ENCODE peak calls at places on chromosomes 11 and 22, in five cellular contexts. V is H1, L is thyroid gland, S is brain microvascular endothelial cell, K is A549. H is an unnamed sample.

GRCh38 chr11:58142781-58143180 is 17.5 kb upstream of the OR9I1 start:
- DNase-seq in S (no peak), L (no peak), V (no peak), K (no peak), H (no peak)

GRCh38 chr11:96122601-96123044 is 198.7 kb upstream of the MTMR2 start:
- DNase-seq in V (no peak), L (no peak), K (no peak), S (no peak), H (no peak)

GRCh38 chr11:70415642-70416395 is 17.5 kb downstream of the CTTN start:
- DNase-seq in L (no peak), K (no peak), V (no peak), S (no peak), H (no peak)

GRCh38 chr22:27833803-27834202 is 32.2 kb upstream of the MN1 start:
- DNase-seq in S (no peak), V (no peak), K (no peak), L (no peak), H (no peak)

GRCh38 chr11:121369366-121369765 is 76.8 kb downstream of the SC5D start:
- DNase-seq in S (no peak), K (no peak), L (no peak), V (no peak), H (no peak)

GRCh38 chr22:37229805-37230672 is 14.0 kb downstream of the RAC2 start:
- DNase-seq in V (no peak), L (no peak), K (no peak), S (peak), H (no peak)

GRCh38 chr11:127994736-127995135 is 592.6 kb downstream of the ETS1 start:
- DNase-seq in S (peak), L (no peak), V (no peak), K (no peak), H (no peak)

GRCh38 chr11:128927683-128928336 is 14.9 kb downstream of the TP53AIP1 start:
- DNase-seq in L (no peak), S (no peak), K (no peak), V (no peak), H (no peak)

GRCh38 chr11:5837695-5838094 is 4.0 kb downstream of the OR52E6 start:
- DNase-seq in K (no peak), S (no peak), L (no peak), V (no peak), H (no peak)

GRCh38 chr11:110298298-110298765 is 1.9 kb upstream of the RDX start:
- DNase-seq in V (no peak), L (no peak), S (peak), K (no peak), H (no peak)

GRCh38 chr11:3224730-3225098 is 6.1 kb upstream of the MRGPRG start:
- DNase-seq in S (no peak), K (no peak), L (no peak), V (no peak), H (no peak)

GRCh38 chr11:66188580-66188979 is 79.9 kb upstream of the RAB1B start:
- DNase-seq in K (no peak), V (no peak), L (no peak), S (peak), H (no peak)

GRCh38 chr22:20227363-20227762 is 40.8 kb downstream of the RTN4R start:
- DNase-seq in K (no peak), L (no peak), S (no peak), V (no peak), H (no peak)

GRCh38 chr22:24981066-24981465 is 28.6 kb downstream of the KIAA1671 start:
- DNase-seq in V (no peak), K (no peak), L (peak), S (no peak), H (no peak)

GRCh38 chr11:108241370-108242037 is 18.6 kb downstream of the ATM start:
- DNase-seq in K (no peak), L (no peak), S (no peak), V (no peak), H (no peak)

GRCh38 chr11:66617148-66617814 is 851 bp downstream of the RBM14 start:
- DNase-seq in V (no peak), K (no peak), S (peak), L (peak), H (peak)

GRCh38 chr11:78203184-78203583 is 14.5 kb downstream of the USP35 start:
- DNase-seq in V (no peak), L (no peak), S (no peak), K (no peak), H (no peak)

DNA sequence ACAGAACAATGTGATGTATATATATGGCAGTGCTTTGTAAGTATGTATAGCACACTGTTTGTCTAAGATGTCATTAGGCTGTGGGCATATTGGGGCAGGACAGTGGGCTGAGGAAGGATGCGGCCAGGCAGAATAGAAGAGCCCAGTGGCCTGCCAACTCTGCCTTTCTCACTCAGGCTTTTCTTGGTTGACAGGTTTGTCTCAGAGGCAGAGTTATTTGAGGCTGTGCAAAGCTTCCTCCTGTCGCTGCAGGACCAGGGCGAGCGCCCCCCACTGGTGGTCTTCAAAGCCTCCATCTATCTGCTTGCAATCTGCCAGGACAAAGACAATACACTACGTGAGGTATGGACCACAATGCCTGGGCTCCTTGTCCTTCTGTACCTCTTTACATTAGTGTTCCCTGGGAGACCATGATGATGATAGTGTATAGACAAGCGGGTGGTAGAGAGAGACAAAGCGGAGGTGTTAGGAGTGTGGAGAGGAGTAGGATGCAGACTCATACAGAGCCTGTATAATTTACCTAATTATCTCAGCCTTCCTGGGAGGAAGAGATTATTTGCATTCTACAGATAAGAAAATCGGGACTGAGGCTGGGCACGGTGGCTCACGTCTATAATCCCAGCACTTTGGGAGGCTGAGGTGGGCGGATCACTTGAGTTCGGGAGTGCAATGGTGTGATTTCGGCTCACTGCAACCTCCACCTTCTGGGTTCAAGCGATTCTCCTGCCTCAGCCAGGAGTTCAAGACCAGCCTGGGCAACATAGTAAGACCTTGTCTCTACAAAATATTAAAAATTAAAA is 37.3 kb upstream of the CCDC134 start:
- DNase-seq in K (no peak), S (peak), V (peak), L (no peak), H (no peak)
- TF ChIP-seq CTCF in K (peak), S (peak), V (peak), L (no peak), H (no peak)

DNA sequence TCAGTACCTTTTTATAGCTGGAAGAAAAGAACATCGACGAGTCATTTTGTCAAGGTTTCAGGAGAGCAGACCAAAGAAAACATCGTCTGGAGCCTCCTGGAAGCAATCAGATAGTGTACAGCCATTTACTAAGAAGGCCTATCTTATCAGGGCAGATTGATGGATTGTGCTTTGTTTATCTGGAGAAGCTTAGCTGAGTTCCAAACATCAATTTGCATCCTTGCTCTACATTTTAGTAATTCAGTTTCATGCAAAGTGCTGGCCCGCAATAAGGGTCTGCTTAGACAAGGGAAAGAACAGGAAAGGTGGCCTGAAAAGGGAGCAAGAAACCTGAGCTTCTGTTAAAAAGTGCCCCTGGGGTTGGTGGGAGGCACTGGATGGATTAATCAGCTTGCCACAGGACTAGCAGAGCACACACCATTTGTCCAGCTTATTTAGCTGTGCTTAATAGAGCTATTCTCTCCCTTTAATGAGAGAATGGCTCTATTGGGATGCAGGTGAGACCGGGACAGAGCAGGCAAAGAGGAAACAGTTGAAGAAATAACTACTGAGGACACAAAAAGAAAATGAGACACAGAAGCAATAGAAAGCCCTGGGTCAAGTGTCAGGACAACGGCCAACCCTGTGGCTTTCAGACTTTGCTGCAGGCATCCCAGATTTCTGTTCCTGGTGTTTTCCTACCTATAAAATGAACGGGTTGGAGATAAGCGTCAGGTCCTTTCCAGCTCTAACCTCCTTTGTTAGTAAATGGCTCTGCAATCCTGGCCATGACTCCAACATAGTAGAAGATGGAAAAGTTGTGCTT is 122.1 kb upstream of the TTC12 start:
- DNase-seq in K (no peak), S (no peak), V (no peak), L (no peak), H (no peak)
- H3K27ac ChIP-seq in K (no peak), S (no peak), V (no peak), L (no peak), H (no peak)

GRCh38 chr11:27861706-27862430 is 161.6 kb upstream of the BDNF start:
- DNase-seq in L (no peak), V (no peak), K (no peak), S (peak), H (no peak)

GRCh38 chr11:27863637-27864036 is 163.4 kb upstream of the BDNF start:
- DNase-seq in K (no peak), L (no peak), V (no peak), S (no peak), H (no peak)

GRCh38 chr11:27860811-27861210 is 160.6 kb upstream of the BDNF start:
- DNase-seq in S (no peak), L (no peak), K (no peak), V (no peak), H (no peak)

GRCh38 chr11:27865105-27865504 is 164.8 kb upstream of the BDNF start:
- DNase-seq in K (no peak), V (no peak), S (no peak), L (no peak), H (no peak)

GRCh38 chr11:27864046-27865025 is 164.1 kb upstream of the BDNF start:
- DNase-seq in V (no peak), S (no peak), K (no peak), L (peak), H (no peak)
- TF ChIP-seq CTCF in V (no peak), S (no peak), K (no peak), L (no peak), H (no peak)

DNA sequence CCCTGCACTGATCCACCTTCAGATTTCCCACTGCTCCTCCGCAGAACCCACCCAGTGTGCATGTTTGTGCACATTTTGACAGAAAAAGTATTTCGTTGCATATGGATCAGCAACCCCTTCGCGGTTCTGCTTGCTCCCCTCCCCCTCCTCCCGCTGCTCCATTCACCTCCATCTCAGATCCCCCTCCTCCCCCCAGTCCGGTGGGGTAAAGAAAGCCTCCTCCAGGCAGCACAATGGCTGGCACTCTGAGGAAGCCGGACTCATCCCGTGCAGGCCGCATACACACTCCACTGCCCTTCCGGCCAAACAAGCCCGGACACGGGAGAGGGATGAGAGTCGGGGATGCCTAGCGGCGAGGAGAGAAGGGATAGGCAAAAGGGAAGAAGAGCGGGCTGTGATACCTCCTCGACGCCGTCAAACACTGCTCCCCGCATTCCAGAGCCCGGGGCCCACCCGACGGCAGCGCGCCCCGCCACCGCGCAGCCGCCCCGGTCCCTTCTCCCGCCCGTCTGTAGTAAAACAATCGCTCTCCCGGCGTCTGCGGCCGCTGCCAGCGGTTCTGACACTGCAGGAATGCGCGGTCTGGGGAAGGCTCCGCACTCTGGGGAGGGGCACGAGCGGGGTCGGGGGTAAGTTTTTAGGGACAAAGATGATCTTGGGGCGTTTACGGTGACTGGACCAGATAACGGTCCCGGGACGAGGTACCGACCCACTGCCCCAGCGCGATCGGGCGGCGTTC is 909 bp downstream of the FEZ1 start:
- DNase-seq in V (no peak), K (peak), L (peak), S (no peak), H (peak)
- H3K27ac ChIP-seq in V (no peak), K (peak), L (no peak), S (no peak), H (peak)

GRCh38 chr11:120180571-120181445 is 30.0 kb upstream of the OAF start:
- DNase-seq in S (peak), L (no peak), K (no peak), V (peak), H (peak)
- TF ChIP-seq CTCF in S (peak), L (no peak), K (no peak), V (peak), H (no peak)

GRCh38 chr11:68683086-68683951 is 1.0 kb upstream of the GAL start:
- DNase-seq in K (no peak), L (no peak), S (no peak), V (no peak), H (no peak)

GRCh38 chr11:68685656-68686380 is 1.5 kb downstream of the GAL start:
- DNase-seq in S (no peak), K (no peak), L (no peak), V (no peak), H (no peak)

GRCh38 chr11:68686486-68686885 is 2.1 kb downstream of the GAL start:
- DNase-seq in S (no peak), V (no peak), K (no peak), L (no peak), H (no peak)

GRCh38 chr11:68683952-68684384 is 376 bp upstream of the GAL start:
- DNase-seq in K (no peak), V (no peak), L (no peak), S (no peak), H (no peak)

DNA sequence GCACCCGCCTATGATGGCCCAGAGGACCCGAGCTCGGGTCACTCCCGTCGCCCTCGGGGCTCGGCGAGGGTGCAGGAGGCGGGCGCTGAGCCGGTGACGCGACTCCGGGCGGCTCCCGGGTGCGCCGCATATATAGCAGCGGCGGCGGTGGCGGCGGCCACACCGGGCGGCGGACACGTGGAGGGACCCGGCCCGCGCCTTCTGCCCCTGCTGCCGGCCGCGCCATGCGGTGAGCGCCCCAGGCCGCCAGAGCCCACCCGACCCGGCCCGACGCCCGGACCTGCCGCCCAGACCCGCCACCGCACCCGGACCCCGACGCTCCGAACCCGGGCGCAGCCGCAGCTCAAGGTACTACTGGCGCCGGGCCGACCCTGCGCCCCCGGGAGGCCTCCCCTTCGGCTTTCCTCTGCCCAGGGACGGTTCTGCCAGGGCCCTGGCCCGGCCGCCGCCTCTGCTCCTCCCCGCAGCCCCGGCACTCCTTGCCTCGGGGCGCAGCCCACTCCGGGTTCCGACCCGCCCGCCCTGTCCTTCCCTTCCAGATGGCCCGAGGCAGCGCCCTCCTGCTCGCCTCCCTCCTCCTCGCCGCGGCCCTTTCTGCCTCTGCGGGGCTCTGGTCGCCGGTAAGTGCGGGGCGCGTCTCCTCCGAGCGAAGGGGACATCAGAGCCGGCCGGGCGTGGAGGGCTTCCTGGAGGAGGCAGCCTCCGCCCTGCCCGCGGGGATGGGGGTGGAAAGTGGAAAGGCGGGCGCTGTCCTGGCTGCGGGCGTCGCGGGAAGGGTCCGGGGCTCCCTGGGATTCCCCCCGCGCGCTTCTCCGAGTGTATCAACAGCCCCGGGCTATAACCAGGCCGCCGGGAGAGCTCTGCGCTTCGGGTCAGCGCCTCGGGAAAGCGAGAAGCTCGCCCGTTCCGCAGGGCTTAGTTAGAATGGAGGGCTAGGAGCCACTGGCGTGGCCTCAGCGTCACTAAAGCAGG is at the start of gene GAL:
- DNase-seq in K (no peak), V (no peak), S (no peak), L (no peak), H (no peak)
- H3K27ac ChIP-seq in K (peak), V (no peak), S (no peak), L (no peak), H (no peak)

GRCh38 chr11:45848654-45849081 is 1.4 kb downstream of the CRY2 start:
- DNase-seq in V (no peak), S (no peak), K (no peak), L (peak), H (no peak)
- TF ChIP-seq CTCF in V (no peak), S (no peak), K (no peak), L (no peak), H (no peak)

DNA sequence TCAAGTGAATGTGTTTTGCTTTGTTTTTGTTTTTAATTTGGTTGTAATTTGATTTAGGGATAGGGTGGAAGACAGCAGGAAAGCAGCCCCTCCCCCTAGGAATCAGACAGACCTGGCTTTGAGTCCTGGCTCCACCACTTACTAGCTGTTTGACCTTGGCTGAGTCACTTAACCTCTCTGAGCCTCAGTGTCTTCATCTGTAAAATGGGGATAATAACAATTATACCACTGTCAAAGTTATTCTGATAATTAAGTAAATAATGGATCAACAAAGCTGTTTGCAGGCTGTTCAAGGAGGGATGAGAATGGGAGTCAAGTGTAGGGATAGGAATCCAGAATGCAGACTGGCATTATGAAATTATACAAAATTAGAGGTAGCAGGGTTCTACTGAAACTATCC is 1.2 kb downstream of the ANAPC15 start:
- DNase-seq in V (no peak), K (no peak), L (no peak), S (no peak), H (no peak)
- H3K27ac ChIP-seq in V (peak), K (peak), L (peak), S (peak), H (peak)